ENCODE peak calls at places on chromosome 16, in five cellular contexts. V is ascending aorta, N is natural killer cell, G is WTC11, C is fibroblast of lung. H is an unnamed sample.

GRCh38 chr16:3259097-3259496 is 2.7 kb upstream of the MEFV start:
- DNase-seq in V (peak), N (no peak), G (no peak), C (no peak), H (no peak)

GRCh38 chr16:64983983-64984382 is 137.9 kb downstream of the CDH11 start:
- DNase-seq in V (no peak), N (no peak), G (peak), C (peak), H (no peak)

GRCh38 chr16:75097941-75098897 is 18.4 kb downstream of the LDHD start:
- DNase-seq in V (no peak), N (no peak), G (no peak), C (no peak), H (no peak)

GRCh38 chr16:7366041-7366440 is 33.4 kb downstream of the RBFOX1 start:
- DNase-seq in V (no peak), N (no peak), G (no peak), C (no peak), H (no peak)

GRCh38 chr16:70750893-70751467 is 50.0 kb downstream of the VAC14 start:
- DNase-seq in V (no peak), N (no peak), G (no peak), C (peak), H (no peak)

GRCh38 chr16:4058386-4058785 is 57.9 kb downstream of the ADCY9 start:
- DNase-seq in V (no peak), N (no peak), G (no peak), C (peak), H (peak)

GRCh38 chr16:85458952-85459351 is 154.2 kb upstream of the GSE1 start:
- DNase-seq in V (no peak), N (no peak), G (no peak), C (no peak), H (no peak)

GRCh38 chr16:49867234-49867633 is 11.3 kb upstream of the ZNF423 start:
- DNase-seq in V (no peak), N (no peak), G (no peak), C (no peak), H (no peak)

GRCh38 chr16:69796285-69797118 is 34.4 kb downstream of the WWP2 start:
- DNase-seq in V (no peak), N (no peak), G (no peak), C (peak), H (no peak)

GRCh38 chr16:30185141-30185682 is 1.8 kb downstream of the CORO1A start:
- DNase-seq in V (no peak), N (peak), G (no peak), C (no peak), H (no peak)

GRCh38 chr16:2148714-2149629 is 547 bp downstream of the RAB26 start:
- DNase-seq in V (no peak), N (no peak), G (no peak), C (no peak), H (no peak)

GRCh38 chr16:19167710-19168172 is 299 bp upstream of the SYT17 start:
- DNase-seq in V (no peak), N (peak), G (peak), C (peak), H (peak)

GRCh38 chr16:1770328-1771071 is 843 bp downstream of the NME3 start:
- DNase-seq in V (no peak), N (peak), G (peak), C (peak), H (no peak)

GRCh38 chr16:83137326-83137770 is 510.6 kb downstream of the CDH13 start:
- DNase-seq in V (no peak), N (peak), G (no peak), C (peak), H (no peak)

GRCh38 chr16:24423332-24423731 is 116.0 kb upstream of the RBBP6 start:
- DNase-seq in V (no peak), N (no peak), G (no peak), C (no peak), H (no peak)

GRCh38 chr16:10895053-10895946 is 18.3 kb downstream of the CIITA start:
- DNase-seq in V (no peak), N (no peak), G (peak), C (peak), H (no peak)

GRCh38 chr16:87616556-87616955 is 14.2 kb downstream of the JPH3 start:
- DNase-seq in V (no peak), N (no peak), G (no peak), C (no peak), H (no peak)

GRCh38 chr16:28276301-28276700 is 16.0 kb upstream of the SBK1 start:
- DNase-seq in V (no peak), N (no peak), G (no peak), C (no peak), H (no peak)

GRCh38 chr16:4994719-4995434 is 36.7 kb downstream of the SEC14L5 start:
- DNase-seq in V (no peak), N (no peak), G (no peak), C (no peak), H (no peak)

GRCh38 chr16:25855063-25855462 is 163.3 kb downstream of the HS3ST4 start:
- DNase-seq in V (no peak), N (no peak), G (no peak), C (no peak), H (no peak)

GRCh38 chr16:66547101-66547989 is 2.6 kb downstream of the TK2 start:
- DNase-seq in V (no peak), N (no peak), G (no peak), C (no peak), H (no peak)

GRCh38 chr16:66551362-66551761 is 1.0 kb upstream of the CKLF start:
- DNase-seq in V (peak), N (peak), G (peak), C (no peak), H (no peak)

GRCh38 chr16:66548868-66549267 is 1.1 kb downstream of the TK2 start:
- DNase-seq in V (no peak), N (no peak), G (no peak), C (no peak), H (no peak)

GRCh38 chr16:66548068-66548467 is 1.9 kb downstream of the TK2 start:
- DNase-seq in V (no peak), N (no peak), G (no peak), C (no peak), H (no peak)

GRCh38 chr16:66549284-66550131 is at the start of gene TK2:
- DNase-seq in V (no peak), N (peak), G (peak), C (peak), H (peak)
- TF ChIP-seq CTCF in V (peak), N (no peak), G (no peak), C (no peak), H (peak)

GRCh38 chr16:66508261-66508913 is 41.5 kb downstream of the TK2 start:
- DNase-seq in V (no peak), N (no peak), G (no peak), C (peak), H (no peak)
- TF ChIP-seq CTCF in V (no peak), N (no peak), G (no peak), C (no peak), H (no peak)

GRCh38 chr16:27181020-27181419 is 22.3 kb upstream of the KDM8 start:
- DNase-seq in V (no peak), N (no peak), G (no peak), C (no peak), H (no peak)
- TF ChIP-seq CTCF in V (no peak), N (no peak), G (no peak), C (no peak), H (no peak)

GRCh38 chr16:56539667-56540066 is 19.8 kb upstream of the BBS2 start:
- DNase-seq in V (no peak), N (no peak), G (no peak), C (no peak), H (no peak)

GRCh38 chr16:56530872-56531271 is 11.0 kb upstream of the BBS2 start:
- DNase-seq in V (no peak), N (no peak), G (no peak), C (no peak), H (no peak)

GRCh38 chr16:56538331-56538730 is 18.5 kb upstream of the BBS2 start:
- DNase-seq in V (no peak), N (no peak), G (no peak), C (no peak), H (no peak)

GRCh38 chr16:56532714-56533113 is 12.9 kb upstream of the BBS2 start:
- DNase-seq in V (no peak), N (no peak), G (peak), C (no peak), H (no peak)

GRCh38 chr16:56534847-56535383 is 15.1 kb upstream of the BBS2 start:
- DNase-seq in V (no peak), N (no peak), G (no peak), C (no peak), H (no peak)
- TF ChIP-seq CTCF in V (no peak), N (no peak), G (no peak), C (no peak), H (no peak)

DNA sequence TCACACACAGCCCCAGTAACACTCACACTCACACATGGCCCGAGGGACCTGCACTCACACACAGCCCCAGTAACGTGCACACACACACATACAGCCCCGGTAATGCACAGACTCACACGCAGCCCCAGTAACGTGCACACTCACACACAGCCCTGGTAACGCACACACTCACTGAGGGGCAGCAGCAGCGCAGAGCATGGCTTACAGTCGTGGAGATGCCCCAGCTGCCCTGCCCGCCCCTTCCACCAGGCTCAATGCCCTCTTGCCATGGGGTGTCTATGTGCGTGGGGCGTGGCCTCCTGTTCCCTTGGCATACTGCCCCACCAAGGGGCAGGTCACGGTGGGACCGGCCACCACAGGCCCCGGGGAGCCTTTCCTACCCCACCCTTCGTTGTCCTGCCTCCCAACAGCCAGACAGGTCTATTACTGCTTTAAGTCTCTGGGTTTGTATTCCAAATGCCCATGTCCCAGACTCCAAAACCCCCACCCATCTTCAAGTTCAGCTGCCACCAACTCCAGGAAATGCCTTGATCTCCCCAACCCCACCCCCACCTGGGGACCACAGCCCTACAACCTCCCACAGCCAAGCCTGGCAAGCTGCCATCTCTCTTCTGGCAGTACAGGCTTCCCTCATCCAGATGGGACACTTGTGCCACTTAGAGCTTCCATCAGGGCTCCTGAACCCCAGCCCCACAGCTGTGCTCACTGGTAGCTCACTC is 2.6 kb downstream of the CCDC102A start:
- DNase-seq in V (no peak), N (peak), G (peak), C (no peak), H (peak)
- TF ChIP-seq CTCF in V (no peak), N (no peak), G (no peak), C (no peak), H (no peak)

DNA sequence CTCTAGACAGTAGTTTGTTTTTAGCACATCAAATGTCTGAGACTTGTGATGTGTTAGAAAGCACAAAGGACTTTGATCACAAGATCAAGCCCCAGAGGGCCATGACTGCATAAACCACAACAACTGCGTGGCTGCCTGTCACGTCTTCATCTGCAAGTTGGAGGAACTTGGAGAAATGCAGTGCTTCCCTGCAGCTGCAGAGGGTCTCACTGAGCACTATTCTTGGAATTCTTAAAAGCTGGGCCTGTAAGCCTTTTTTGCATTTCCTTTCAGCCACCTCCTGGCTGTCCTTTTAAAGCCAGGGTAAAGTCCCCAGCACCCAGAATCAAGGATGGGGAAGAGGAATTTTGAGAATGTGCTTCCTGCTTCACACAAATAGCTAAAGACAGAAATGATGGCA is 431.3 kb downstream of the MAF start:
- DNase-seq in V (no peak), N (no peak), G (peak), C (no peak), H (no peak)
- TF ChIP-seq CTCF in V (no peak), N (no peak), G (no peak), C (no peak), H (no peak)

DNA sequence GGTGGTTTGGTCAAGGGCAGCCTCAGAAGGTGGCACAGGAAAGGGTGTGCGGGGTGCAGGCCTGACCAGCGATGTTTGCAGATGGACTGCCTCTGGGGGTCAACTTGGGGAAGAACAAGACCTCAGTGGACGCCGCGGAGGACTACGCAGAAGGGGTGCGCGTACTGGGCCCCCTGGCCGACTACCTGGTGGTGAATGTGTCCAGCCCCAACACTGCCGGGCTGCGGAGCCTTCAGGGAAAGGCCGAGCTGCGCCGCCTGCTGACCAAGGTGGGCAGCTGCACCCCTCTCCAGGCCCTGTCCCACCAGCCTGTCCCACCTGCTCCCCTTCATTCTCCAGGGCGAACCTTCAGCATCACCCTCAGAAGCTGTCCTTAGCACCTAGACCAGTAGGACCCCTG is 12.5 kb downstream of the DHODH start:
- DNase-seq in V (no peak), N (no peak), G (peak), C (no peak), H (no peak)
- TF ChIP-seq CTCF in V (no peak), N (no peak), G (peak), C (no peak), H (peak)

GRCh38 chr16:67562918-67563707 is 787 bp downstream of the CTCF start:
- DNase-seq in V (no peak), N (peak), G (peak), C (peak), H (no peak)
- TF ChIP-seq CTCF in V (peak), N (no peak), G (no peak), C (peak), H (peak)